ENCODE peak calls at places on chromosomes 7 and 10, in ten cellular contexts. One of them, this sample, is unnamed. For H3K36me3, the result is how much of the 10 kb centered on the place peaks cover.

GRCh38 chr10:132365102-132365501 is 31.9 kb upstream of the PWWP2B start:
- DNase-seq in brain microvascular endothelial cell: no peak
- DNase-seq in lower lobe of right lung: no peak
- DNase-seq in ovary: no peak
- DNase-seq in IMR-90: no peak
- DNase-seq in gastrocnemius medialis: no peak
- DNase-seq in psoas muscle: no peak
- DNase-seq in suprapubic skin: peak
- DNase-seq in kidney epithelial cell: no peak
- DNase-seq in spleen: peak
- DNase-seq in this sample: no peak

GRCh38 chr10:69838853-69839252 is 37.1 kb downstream of the COL13A1 start:
- DNase-seq in kidney epithelial cell: no peak
- DNase-seq in ovary: no peak
- DNase-seq in gastrocnemius medialis: no peak
- DNase-seq in IMR-90: peak
- DNase-seq in suprapubic skin: no peak
- DNase-seq in brain microvascular endothelial cell: peak
- DNase-seq in spleen: no peak
- DNase-seq in lower lobe of right lung: no peak
- DNase-seq in psoas muscle: no peak
- DNase-seq in this sample: peak

GRCh38 chr7:89685287-89685686 is 469.0 kb upstream of the STEAP1 start:
- DNase-seq in brain microvascular endothelial cell: no peak
- DNase-seq in IMR-90: no peak
- DNase-seq in gastrocnemius medialis: no peak
- DNase-seq in ovary: no peak
- DNase-seq in lower lobe of right lung: no peak
- DNase-seq in spleen: no peak
- DNase-seq in suprapubic skin: no peak
- DNase-seq in psoas muscle: no peak
- DNase-seq in kidney epithelial cell: no peak
- DNase-seq in this sample: no peak

GRCh38 chr10:107653832-107654287 is 489.4 kb upstream of the SORCS1 start:
- DNase-seq in lower lobe of right lung: no peak
- DNase-seq in IMR-90: peak
- DNase-seq in kidney epithelial cell: peak
- DNase-seq in psoas muscle: no peak
- DNase-seq in ovary: no peak
- DNase-seq in suprapubic skin: no peak
- DNase-seq in gastrocnemius medialis: no peak
- DNase-seq in spleen: no peak
- DNase-seq in brain microvascular endothelial cell: peak
- DNase-seq in this sample: no peak

GRCh38 chr7:28697898-28698563 is 260.1 kb downstream of the TRIL start:
- DNase-seq in suprapubic skin: no peak
- DNase-seq in kidney epithelial cell: no peak
- DNase-seq in lower lobe of right lung: no peak
- DNase-seq in gastrocnemius medialis: no peak
- DNase-seq in IMR-90: no peak
- DNase-seq in spleen: no peak
- DNase-seq in ovary: no peak
- DNase-seq in brain microvascular endothelial cell: no peak
- DNase-seq in psoas muscle: no peak
- DNase-seq in this sample: no peak

GRCh38 chr10:3786295-3786981 is 1.4 kb upstream of the KLF6 start:
- DNase-seq in brain microvascular endothelial cell: no peak
- DNase-seq in gastrocnemius medialis: no peak
- DNase-seq in ovary: peak
- DNase-seq in kidney epithelial cell: no peak
- DNase-seq in spleen: peak
- DNase-seq in suprapubic skin: no peak
- DNase-seq in psoas muscle: peak
- DNase-seq in IMR-90: peak
- DNase-seq in lower lobe of right lung: peak
- DNase-seq in this sample: no peak

GRCh38 chr7:30988346-30989005 is 24.7 kb downstream of the GHRHR start:
- DNase-seq in suprapubic skin: no peak
- DNase-seq in ovary: peak
- DNase-seq in spleen: no peak
- DNase-seq in brain microvascular endothelial cell: no peak
- DNase-seq in kidney epithelial cell: no peak
- DNase-seq in IMR-90: no peak
- DNase-seq in gastrocnemius medialis: peak
- DNase-seq in psoas muscle: peak
- DNase-seq in lower lobe of right lung: peak
- DNase-seq in this sample: no peak

GRCh38 chr7:74271742-74272141 is 17.5 kb upstream of the CLIP2 start:
- DNase-seq in psoas muscle: no peak
- DNase-seq in suprapubic skin: no peak
- DNase-seq in lower lobe of right lung: no peak
- DNase-seq in spleen: no peak
- DNase-seq in kidney epithelial cell: no peak
- DNase-seq in ovary: no peak
- DNase-seq in IMR-90: no peak
- DNase-seq in brain microvascular endothelial cell: no peak
- DNase-seq in gastrocnemius medialis: no peak
- DNase-seq in this sample: no peak

GRCh38 chr7:152463714-152464311 is 28.0 kb upstream of the KMT2C start:
- DNase-seq in ovary: peak
- DNase-seq in brain microvascular endothelial cell: peak
- DNase-seq in psoas muscle: peak
- DNase-seq in gastrocnemius medialis: peak
- DNase-seq in spleen: peak
- DNase-seq in lower lobe of right lung: peak
- DNase-seq in suprapubic skin: peak
- DNase-seq in kidney epithelial cell: peak
- DNase-seq in IMR-90: peak
- DNase-seq in this sample: peak

GRCh38 chr10:31739759-31740158 is 188.9 kb downstream of the ARHGAP12 start:
- DNase-seq in gastrocnemius medialis: no peak
- DNase-seq in lower lobe of right lung: no peak
- DNase-seq in spleen: no peak
- DNase-seq in IMR-90: peak
- DNase-seq in suprapubic skin: no peak
- DNase-seq in kidney epithelial cell: no peak
- DNase-seq in brain microvascular endothelial cell: peak
- DNase-seq in ovary: no peak
- DNase-seq in psoas muscle: no peak
- DNase-seq in this sample: peak

GRCh38 chr7:78127009-78127408 is 328.4 kb downstream of the PHTF2 start:
- DNase-seq in spleen: no peak
- DNase-seq in psoas muscle: no peak
- DNase-seq in suprapubic skin: no peak
- DNase-seq in brain microvascular endothelial cell: no peak
- DNase-seq in ovary: no peak
- DNase-seq in kidney epithelial cell: no peak
- DNase-seq in gastrocnemius medialis: no peak
- DNase-seq in lower lobe of right lung: no peak
- DNase-seq in IMR-90: no peak
- DNase-seq in this sample: no peak

GRCh38 chr10:123860209-123860608 is 31.4 kb downstream of the CPXM2 start:
- DNase-seq in brain microvascular endothelial cell: no peak
- DNase-seq in ovary: no peak
- DNase-seq in spleen: no peak
- DNase-seq in lower lobe of right lung: no peak
- DNase-seq in psoas muscle: peak
- DNase-seq in gastrocnemius medialis: no peak
- DNase-seq in suprapubic skin: no peak
- DNase-seq in IMR-90: no peak
- DNase-seq in kidney epithelial cell: no peak
- DNase-seq in this sample: no peak

GRCh38 chr10:7210516-7210915 is 200.3 kb downstream of the SFMBT2 start:
- DNase-seq in brain microvascular endothelial cell: no peak
- DNase-seq in gastrocnemius medialis: no peak
- DNase-seq in psoas muscle: no peak
- DNase-seq in lower lobe of right lung: no peak
- DNase-seq in suprapubic skin: no peak
- DNase-seq in kidney epithelial cell: no peak
- DNase-seq in spleen: no peak
- DNase-seq in ovary: no peak
- DNase-seq in IMR-90: no peak
- DNase-seq in this sample: no peak
- H3K36me3 ChIP-seq in brain microvascular endothelial cell: under half
- H3K36me3 ChIP-seq in gastrocnemius medialis: under half
- H3K36me3 ChIP-seq in psoas muscle: under half
- H3K36me3 ChIP-seq in lower lobe of right lung: under half
- H3K36me3 ChIP-seq in suprapubic skin: under half
- H3K36me3 ChIP-seq in kidney epithelial cell: under half
- H3K36me3 ChIP-seq in spleen: under half
- H3K36me3 ChIP-seq in ovary: under half
- H3K36me3 ChIP-seq in IMR-90: under half
- H3K36me3 ChIP-seq in this sample: under half

GRCh38 chr7:106870983-106871410 is 5.9 kb downstream of the PIK3CG start:
- DNase-seq in lower lobe of right lung: no peak
- DNase-seq in psoas muscle: no peak
- DNase-seq in spleen: no peak
- DNase-seq in kidney epithelial cell: no peak
- DNase-seq in suprapubic skin: no peak
- DNase-seq in ovary: no peak
- DNase-seq in gastrocnemius medialis: no peak
- DNase-seq in IMR-90: peak
- DNase-seq in brain microvascular endothelial cell: no peak
- DNase-seq in this sample: no peak

GRCh38 chr7:106870528-106870927 is 5.4 kb downstream of the PIK3CG start:
- DNase-seq in brain microvascular endothelial cell: no peak
- DNase-seq in gastrocnemius medialis: no peak
- DNase-seq in kidney epithelial cell: no peak
- DNase-seq in lower lobe of right lung: no peak
- DNase-seq in spleen: no peak
- DNase-seq in psoas muscle: no peak
- DNase-seq in suprapubic skin: no peak
- DNase-seq in IMR-90: no peak
- DNase-seq in ovary: no peak
- DNase-seq in this sample: no peak

GRCh38 chr7:106871793-106872571 is 6.9 kb downstream of the PIK3CG start:
- DNase-seq in brain microvascular endothelial cell: no peak
- DNase-seq in ovary: no peak
- DNase-seq in suprapubic skin: no peak
- DNase-seq in psoas muscle: no peak
- DNase-seq in kidney epithelial cell: no peak
- DNase-seq in IMR-90: no peak
- DNase-seq in spleen: no peak
- DNase-seq in gastrocnemius medialis: no peak
- DNase-seq in lower lobe of right lung: no peak
- DNase-seq in this sample: no peak

GRCh38 chr7:106868364-106868763 is 3.3 kb downstream of the PIK3CG start:
- DNase-seq in spleen: no peak
- DNase-seq in brain microvascular endothelial cell: no peak
- DNase-seq in gastrocnemius medialis: no peak
- DNase-seq in suprapubic skin: no peak
- DNase-seq in ovary: no peak
- DNase-seq in IMR-90: no peak
- DNase-seq in lower lobe of right lung: no peak
- DNase-seq in psoas muscle: no peak
- DNase-seq in kidney epithelial cell: no peak
- DNase-seq in this sample: no peak

DNA sequence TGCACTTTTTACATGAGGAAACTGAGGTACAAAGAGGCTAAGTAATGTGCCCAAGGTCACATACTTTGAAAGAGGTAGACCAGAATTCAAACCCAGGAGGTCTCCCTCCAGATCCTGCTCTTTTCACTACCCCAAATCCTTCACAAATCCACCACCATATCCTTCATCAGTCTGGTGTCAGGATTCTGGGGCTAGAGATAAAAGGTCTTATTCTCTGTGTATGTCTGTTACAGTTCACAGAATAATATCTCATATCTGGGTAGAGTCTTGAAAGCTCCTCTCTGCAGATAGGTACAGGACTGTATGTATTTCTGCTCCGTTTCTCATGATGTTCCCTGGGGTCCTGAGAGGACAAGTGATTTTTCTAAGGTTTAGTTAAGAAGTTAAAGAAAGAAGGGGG is 4.9 kb downstream of the PIK3CG start:
- DNase-seq in kidney epithelial cell: no peak
- DNase-seq in ovary: no peak
- DNase-seq in suprapubic skin: no peak
- DNase-seq in lower lobe of right lung: no peak
- DNase-seq in spleen: no peak
- DNase-seq in gastrocnemius medialis: no peak
- DNase-seq in brain microvascular endothelial cell: no peak
- DNase-seq in IMR-90: no peak
- DNase-seq in psoas muscle: no peak
- DNase-seq in this sample: no peak
- H3K4me3 ChIP-seq in kidney epithelial cell: no peak
- H3K4me3 ChIP-seq in ovary: no peak
- H3K4me3 ChIP-seq in suprapubic skin: no peak
- H3K4me3 ChIP-seq in lower lobe of right lung: no peak
- H3K4me3 ChIP-seq in spleen: no peak
- H3K4me3 ChIP-seq in gastrocnemius medialis: no peak
- H3K4me3 ChIP-seq in brain microvascular endothelial cell: no peak
- H3K4me3 ChIP-seq in IMR-90: no peak
- H3K4me3 ChIP-seq in psoas muscle: no peak
- H3K4me3 ChIP-seq in this sample: no peak

GRCh38 chr7:26199301-26200112 is 1.0 kb downstream of the HNRNPA2B1 start:
- DNase-seq in lower lobe of right lung: peak
- DNase-seq in brain microvascular endothelial cell: no peak
- DNase-seq in ovary: peak
- DNase-seq in suprapubic skin: peak
- DNase-seq in kidney epithelial cell: no peak
- DNase-seq in psoas muscle: peak
- DNase-seq in gastrocnemius medialis: peak
- DNase-seq in spleen: peak
- DNase-seq in IMR-90: peak
- DNase-seq in this sample: no peak
- H3K36me3 ChIP-seq in lower lobe of right lung: under half
- H3K36me3 ChIP-seq in brain microvascular endothelial cell: under half
- H3K36me3 ChIP-seq in ovary: under half
- H3K36me3 ChIP-seq in suprapubic skin: under half
- H3K36me3 ChIP-seq in kidney epithelial cell: under half
- H3K36me3 ChIP-seq in psoas muscle: under half
- H3K36me3 ChIP-seq in gastrocnemius medialis: under half
- H3K36me3 ChIP-seq in spleen: under half
- H3K36me3 ChIP-seq in IMR-90: under half
- H3K36me3 ChIP-seq in this sample: half or more

GRCh38 chr7:39631736-39632304 is 8.4 kb downstream of the RALA start:
- DNase-seq in spleen: no peak
- DNase-seq in lower lobe of right lung: no peak
- DNase-seq in gastrocnemius medialis: no peak
- DNase-seq in kidney epithelial cell: no peak
- DNase-seq in ovary: no peak
- DNase-seq in IMR-90: peak
- DNase-seq in suprapubic skin: no peak
- DNase-seq in psoas muscle: peak
- DNase-seq in brain microvascular endothelial cell: no peak
- DNase-seq in this sample: no peak

GRCh38 chr7:39637963-39638485 is 14.7 kb downstream of the RALA start:
- DNase-seq in spleen: no peak
- DNase-seq in psoas muscle: no peak
- DNase-seq in gastrocnemius medialis: no peak
- DNase-seq in suprapubic skin: no peak
- DNase-seq in brain microvascular endothelial cell: no peak
- DNase-seq in kidney epithelial cell: no peak
- DNase-seq in IMR-90: no peak
- DNase-seq in lower lobe of right lung: no peak
- DNase-seq in ovary: no peak
- DNase-seq in this sample: no peak

GRCh38 chr7:39637400-39637799 is 14.0 kb downstream of the RALA start:
- DNase-seq in spleen: no peak
- DNase-seq in psoas muscle: no peak
- DNase-seq in lower lobe of right lung: no peak
- DNase-seq in kidney epithelial cell: no peak
- DNase-seq in suprapubic skin: no peak
- DNase-seq in ovary: no peak
- DNase-seq in brain microvascular endothelial cell: no peak
- DNase-seq in gastrocnemius medialis: no peak
- DNase-seq in IMR-90: no peak
- DNase-seq in this sample: no peak

GRCh38 chr7:39633563-39634550 is 10.5 kb downstream of the RALA start:
- DNase-seq in suprapubic skin: no peak
- DNase-seq in gastrocnemius medialis: no peak
- DNase-seq in lower lobe of right lung: no peak
- DNase-seq in IMR-90: no peak
- DNase-seq in spleen: no peak
- DNase-seq in kidney epithelial cell: no peak
- DNase-seq in brain microvascular endothelial cell: no peak
- DNase-seq in ovary: no peak
- DNase-seq in psoas muscle: no peak
- DNase-seq in this sample: no peak
- H3K4me3 ChIP-seq in suprapubic skin: no peak
- H3K4me3 ChIP-seq in gastrocnemius medialis: no peak
- H3K4me3 ChIP-seq in lower lobe of right lung: no peak
- H3K4me3 ChIP-seq in IMR-90: no peak
- H3K4me3 ChIP-seq in spleen: no peak
- H3K4me3 ChIP-seq in kidney epithelial cell: no peak
- H3K4me3 ChIP-seq in brain microvascular endothelial cell: no peak
- H3K4me3 ChIP-seq in ovary: no peak
- H3K4me3 ChIP-seq in psoas muscle: no peak
- H3K4me3 ChIP-seq in this sample: no peak

This sample was measured in SJSA1.